ENCODE peak calls at places on chromosome 1, in nine cellular contexts. A, D, N, O, X, S, H, M and L are unnamed samples.

GRCh38 chr1:113223546-113223945 is 150.5 kb downstream of the LRIG2 start:
- DNase-seq in A (no peak), D (peak; percentile 54), N (no peak), O (no peak), X (no peak), S (no peak), H (no peak), M (no peak), L (no peak)

GRCh38 chr1:17059391-17060128 is 5.7 kb upstream of the SDHB start:
- DNase-seq in A (peak; percentile 68), D (peak; percentile 76), N (peak; percentile 37), O (peak; percentile 23), X (peak; percentile 73), S (peak; percentile 60), H (peak; percentile 42), M (no peak), L (peak; percentile 23)

GRCh38 chr1:99811075-99811474 is 39.1 kb upstream of the AGL start:
- DNase-seq in A (no peak), D (no peak), N (no peak), O (no peak), X (no peak), S (no peak), H (no peak), M (no peak), L (no peak)

GRCh38 chr1:234722904-234723588 is 113.1 kb upstream of the IRF2BP2 start:
- DNase-seq in A (no peak), D (peak; percentile 95), N (peak; percentile 51), O (peak; percentile 56), X (peak; percentile 90), S (peak; percentile 94), H (no peak), M (peak; percentile 61), L (no peak)

GRCh38 chr1:164855930-164856329 is 296.9 kb downstream of the PBX1 start:
- DNase-seq in A (no peak), D (no peak), N (no peak), O (no peak), X (no peak), S (no peak), H (no peak), M (no peak), L (no peak)

GRCh38 chr1:11567244-11568065 is 86.8 kb downstream of the FBXO2 start:
- DNase-seq in A (no peak), D (no peak), N (no peak), O (no peak), X (no peak), S (no peak), H (no peak), M (no peak), L (no peak)

GRCh38 chr1:22283596-22283995 is 140.7 kb upstream of the WNT4 start:
- DNase-seq in A (no peak), D (no peak), N (no peak), O (no peak), X (no peak), S (no peak), H (no peak), M (no peak), L (no peak)

GRCh38 chr1:67336783-67337182 is 29.1 kb downstream of the IL12RB2 start:
- DNase-seq in A (no peak), D (no peak), N (peak; percentile 40), O (no peak), X (no peak), S (no peak), H (no peak), M (no peak), L (no peak)

GRCh38 chr1:205430631-205431305 is 8.9 kb upstream of the LEMD1 start:
- DNase-seq in A (no peak), D (peak; percentile 31), N (peak; percentile 56), O (peak; percentile 22), X (peak; percentile 31), S (no peak), H (peak; percentile 19), M (peak; percentile 21), L (peak; percentile 3)